ENCODE peak calls at places on chromosomes 2 and 18, in four cellular contexts. One of them, this sample, is unnamed.

GRCh38 chr18:26386002-26386401 is 159.8 kb downstream of the TAF4B start:
- DNase-seq in transverse colon: no peak
- DNase-seq in Panc1: no peak
- DNase-seq in AG04449: no peak
- DNase-seq in this sample: peak; percentile 19

GRCh38 chr2:19099181-19099580 is 259.2 kb downstream of the OSR1 start:
- DNase-seq in transverse colon: no peak
- DNase-seq in Panc1: no peak
- DNase-seq in AG04449: no peak
- DNase-seq in this sample: no peak

GRCh38 chr2:233801357-233802131 is 23.4 kb downstream of the MROH2A start:
- DNase-seq in transverse colon: no peak
- DNase-seq in AG04449: no peak
- DNase-seq in Panc1: no peak
- DNase-seq in this sample: no peak

GRCh38 chr2:55012648-55013484 is 37.4 kb downstream of the RTN4 start:
- DNase-seq in AG04449: no peak
- DNase-seq in transverse colon: no peak
- DNase-seq in Panc1: no peak
- DNase-seq in this sample: no peak

GRCh38 chr2:149413487-149413886 is 83.1 kb downstream of the LYPD6 start:
- DNase-seq in transverse colon: no peak
- DNase-seq in AG04449: no peak
- DNase-seq in Panc1: no peak
- DNase-seq in this sample: no peak

GRCh38 chr2:54240515-54241219 is 15.4 kb downstream of the TSPYL6 start:
- DNase-seq in Panc1: no peak
- DNase-seq in transverse colon: no peak
- DNase-seq in AG04449: no peak
- DNase-seq in this sample: no peak

GRCh38 chr2:170500770-170501169 is 214.4 kb upstream of the SP5 start:
- DNase-seq in Panc1: no peak
- DNase-seq in AG04449: no peak
- DNase-seq in transverse colon: no peak
- DNase-seq in this sample: no peak

GRCh38 chr18:13241893-13242175 is 23.3 kb downstream of the LDLRAD4 start:
- DNase-seq in transverse colon: no peak
- DNase-seq in Panc1: no peak
- DNase-seq in AG04449: no peak
- DNase-seq in this sample: no peak

GRCh38 chr2:67867735-67868134 is 195.1 kb downstream of the C1D start:
- DNase-seq in Panc1: no peak
- DNase-seq in transverse colon: no peak
- DNase-seq in AG04449: no peak
- DNase-seq in this sample: no peak

GRCh38 chr2:8196311-8196710 is 485.5 kb upstream of the ID2 start:
- DNase-seq in transverse colon: no peak
- DNase-seq in Panc1: no peak
- DNase-seq in AG04449: no peak
- DNase-seq in this sample: no peak

GRCh38 chr2:190186238-190186637 is 123.7 kb upstream of the MSTN start:
- DNase-seq in AG04449: no peak
- DNase-seq in Panc1: no peak
- DNase-seq in transverse colon: no peak
- DNase-seq in this sample: no peak

GRCh38 chr18:48136051-48136543 is 205.6 kb upstream of the SMAD2 start:
- DNase-seq in transverse colon: peak; percentile 53
- DNase-seq in AG04449: no peak
- DNase-seq in Panc1: no peak
- DNase-seq in this sample: no peak

GRCh38 chr2:47223980-47224379 is 68.9 kb upstream of the STPG4 start:
- DNase-seq in Panc1: no peak
- DNase-seq in AG04449: no peak
- DNase-seq in transverse colon: no peak
- DNase-seq in this sample: no peak

GRCh38 chr2:31433541-31433940 is 19.0 kb upstream of the XDH start:
- DNase-seq in Panc1: no peak
- DNase-seq in transverse colon: no peak
- DNase-seq in AG04449: no peak
- DNase-seq in this sample: no peak

GRCh38 chr18:14944838-14945237 is 196.9 kb downstream of the ANKRD30B start:
- DNase-seq in AG04449: no peak
- DNase-seq in Panc1: no peak
- DNase-seq in transverse colon: no peak
- DNase-seq in this sample: no peak

GRCh38 chr2:196131949-196132925 is 39.1 kb downstream of the STK17B start:
- DNase-seq in AG04449: no peak
- DNase-seq in Panc1: no peak
- DNase-seq in transverse colon: no peak
- DNase-seq in this sample: no peak

GRCh38 chr2:239138610-239139009 is 262.2 kb downstream of the HDAC4 start:
- DNase-seq in transverse colon: no peak
- DNase-seq in Panc1: no peak
- DNase-seq in AG04449: no peak
- DNase-seq in this sample: no peak

GRCh38 chr2:47061989-47062678 is 93.0 kb downstream of the STPG4 start:
- DNase-seq in AG04449: no peak
- DNase-seq in transverse colon: no peak
- DNase-seq in Panc1: no peak
- DNase-seq in this sample: no peak

GRCh38 chr2:61176755-61177726 is 15.1 kb downstream of the C2orf74 start:
- DNase-seq in transverse colon: peak; percentile 96
- DNase-seq in Panc1: peak; percentile 58
- DNase-seq in AG04449: no peak
- DNase-seq in this sample: peak; percentile 47

GRCh38 chr2:232418466-232419244 is 12.0 kb downstream of the ALPG start:
- DNase-seq in Panc1: no peak
- DNase-seq in AG04449: no peak
- DNase-seq in transverse colon: peak; percentile 26
- DNase-seq in this sample: no peak

GRCh38 chr2:96109931-96110511 is 6.3 kb downstream of the ADRA2B start:
- DNase-seq in transverse colon: no peak
- DNase-seq in Panc1: no peak
- DNase-seq in AG04449: no peak
- DNase-seq in this sample: no peak

GRCh38 chr2:219245148-219245898 is at the start of the genes GLB1L and STK16:
- DNase-seq in transverse colon: peak; percentile 96
- DNase-seq in Panc1: peak; percentile 62
- DNase-seq in AG04449: peak; percentile 57
- DNase-seq in this sample: no peak

GRCh38 chr2:238970553-238971081 is 122.7 kb downstream of the TWIST2 start:
- DNase-seq in Panc1: no peak
- DNase-seq in transverse colon: peak; percentile 51
- DNase-seq in AG04449: no peak
- DNase-seq in this sample: no peak

GRCh38 chr2:26606847-26607190 is 34.3 kb downstream of the CIB4 start:
- DNase-seq in Panc1: no peak
- DNase-seq in transverse colon: no peak
- DNase-seq in AG04449: no peak
- DNase-seq in this sample: no peak

GRCh38 chr18:11998182-11998581 is 16.9 kb downstream of the IMPA2 start:
- DNase-seq in AG04449: no peak
- DNase-seq in transverse colon: no peak
- DNase-seq in Panc1: no peak
- DNase-seq in this sample: no peak

GRCh38 chr2:20542761-20543578 is 96.1 kb downstream of the RHOB start:
- DNase-seq in Panc1: no peak
- DNase-seq in AG04449: no peak
- DNase-seq in transverse colon: no peak
- DNase-seq in this sample: no peak

GRCh38 chr2:10329880-10330699 is 27.4 kb downstream of the HPCAL1 start:
- DNase-seq in AG04449: no peak
- DNase-seq in transverse colon: no peak
- DNase-seq in Panc1: no peak
- DNase-seq in this sample: peak; percentile 28

GRCh38 chr18:79528846-79529245 is 133.1 kb downstream of the NFATC1 start:
- DNase-seq in Panc1: peak; percentile 75
- DNase-seq in transverse colon: peak; percentile 64
- DNase-seq in AG04449: no peak
- DNase-seq in this sample: peak; percentile 5

GRCh38 chr2:237467447-237468179 is 19.4 kb upstream of the MLPH start:
- DNase-seq in transverse colon: no peak
- DNase-seq in Panc1: no peak
- DNase-seq in AG04449: no peak
- DNase-seq in this sample: no peak

GRCh38 chr2:7118606-7119503 is 201.6 kb downstream of the RNF144A start:
- DNase-seq in AG04449: no peak
- DNase-seq in transverse colon: no peak
- DNase-seq in Panc1: no peak
- DNase-seq in this sample: no peak

GRCh38 chr2:223086360-223086981 is 34.5 kb downstream of the KCNE4 start:
- DNase-seq in AG04449: no peak
- DNase-seq in transverse colon: no peak
- DNase-seq in Panc1: no peak
- DNase-seq in this sample: no peak

GRCh38 chr2:130355181-130355577 is 677 bp upstream of the PTPN18 start:
- DNase-seq in AG04449: no peak
- DNase-seq in transverse colon: peak; percentile 37
- DNase-seq in Panc1: no peak
- DNase-seq in this sample: no peak

GRCh38 chr2:137508739-137509384 is 455.4 kb upstream of the HNMT start:
- DNase-seq in transverse colon: no peak
- DNase-seq in AG04449: no peak
- DNase-seq in Panc1: no peak
- DNase-seq in this sample: no peak

GRCh38 chr2:186164325-186164724 is 321.7 kb upstream of the ZC3H15 start:
- DNase-seq in Panc1: no peak
- DNase-seq in transverse colon: no peak
- DNase-seq in AG04449: no peak
- DNase-seq in this sample: no peak

GRCh38 chr2:20182241-20182931 is 42.5 kb downstream of the SDC1 start:
- DNase-seq in transverse colon: peak; percentile 51
- DNase-seq in AG04449: no peak
- DNase-seq in Panc1: peak; percentile 42
- DNase-seq in this sample: no peak

GRCh38 chr18:9872823-9873222 is 12.9 kb upstream of the TXNDC2 start:
- DNase-seq in Panc1: no peak
- DNase-seq in transverse colon: no peak
- DNase-seq in AG04449: no peak
- DNase-seq in this sample: no peak

GRCh38 chr18:13381907-13382682 is 163.5 kb downstream of the LDLRAD4 start:
- DNase-seq in AG04449: no peak
- DNase-seq in transverse colon: peak; percentile 66
- DNase-seq in Panc1: no peak
- DNase-seq in this sample: peak; percentile 36

GRCh38 chr2:33225350-33225749 is 251.1 kb upstream of the RASGRP3 start:
- DNase-seq in Panc1: no peak
- DNase-seq in transverse colon: no peak
- DNase-seq in AG04449: no peak
- DNase-seq in this sample: no peak

GRCh38 chr2:88416016-88416663 is 36.4 kb downstream of the FOXI3 start:
- DNase-seq in AG04449: no peak
- DNase-seq in Panc1: no peak
- DNase-seq in transverse colon: no peak
- DNase-seq in this sample: no peak
- H3K4me3 ChIP-seq in AG04449: no peak overlapping the region
- H3K4me3 ChIP-seq in Panc1: no peak overlapping the region
- H3K4me3 ChIP-seq in transverse colon: no peak overlapping the region
- H3K4me3 ChIP-seq in this sample: no peak overlapping the region

DNA sequence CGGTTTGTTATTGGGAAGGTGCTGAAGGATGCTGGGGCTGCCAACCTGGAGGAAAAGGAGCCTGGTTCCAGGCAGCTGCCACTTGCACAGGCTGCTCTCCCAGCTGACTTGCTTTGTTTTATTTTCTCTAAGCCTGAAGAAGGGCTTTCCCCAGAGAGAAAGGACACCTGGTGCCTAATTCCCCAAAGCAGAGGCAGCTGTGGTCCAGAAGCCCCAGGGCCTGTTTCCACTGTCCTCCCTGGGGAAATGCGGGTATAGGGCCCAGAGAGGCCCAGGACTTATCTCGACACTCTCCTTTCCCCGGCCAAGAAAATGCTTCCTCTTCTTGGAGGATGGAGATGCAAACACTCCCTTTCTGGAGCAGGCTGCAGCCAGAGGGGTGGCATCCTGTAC is 30.1 kb downstream of the INO80C start:
- DNase-seq in transverse colon: no peak
- DNase-seq in Panc1: no peak
- DNase-seq in AG04449: no peak
- DNase-seq in this sample: no peak
- TF ChIP-seq CTCF in transverse colon: no peak
- TF ChIP-seq CTCF in Panc1: no peak
- TF ChIP-seq CTCF in AG04449: no peak
- TF ChIP-seq CTCF in this sample: no peak

GRCh38 chr2:25517701-25518100 is 155.7 kb downstream of the DTNB start:
- DNase-seq in Panc1: no peak
- DNase-seq in AG04449: no peak
- DNase-seq in transverse colon: no peak
- DNase-seq in this sample: no peak

GRCh38 chr2:25523060-25523459 is 150.3 kb downstream of the DTNB start:
- DNase-seq in Panc1: no peak
- DNase-seq in transverse colon: no peak
- DNase-seq in AG04449: no peak
- DNase-seq in this sample: no peak

GRCh38 chr2:25524507-25524906 is 148.9 kb downstream of the DTNB start:
- DNase-seq in transverse colon: no peak
- DNase-seq in AG04449: no peak
- DNase-seq in Panc1: no peak
- DNase-seq in this sample: no peak

GRCh38 chr2:25521126-25521525 is 152.3 kb downstream of the DTNB start:
- DNase-seq in transverse colon: no peak
- DNase-seq in Panc1: no peak
- DNase-seq in AG04449: no peak
- DNase-seq in this sample: peak; percentile 14

GRCh38 chr2:25521665-25522387 is 151.6 kb downstream of the DTNB start:
- DNase-seq in transverse colon: no peak
- DNase-seq in AG04449: peak; percentile 34
- DNase-seq in Panc1: peak; percentile 35
- DNase-seq in this sample: peak; percentile 50
- H3K4me3 ChIP-seq in transverse colon: peak overlapping the region; percentile 34
- H3K4me3 ChIP-seq in AG04449: peak overlapping the region; percentile 2
- H3K4me3 ChIP-seq in Panc1: no peak overlapping the region
- H3K4me3 ChIP-seq in this sample: peak overlapping the region; percentile 12

GRCh38 chr2:122799391-122799790 is 1043.9 kb downstream of the TSN start:
- DNase-seq in Panc1: no peak
- DNase-seq in transverse colon: no peak
- DNase-seq in AG04449: no peak
- DNase-seq in this sample: no peak

GRCh38 chr2:122795763-122796162 is 1040.3 kb downstream of the TSN start:
- DNase-seq in Panc1: no peak
- DNase-seq in AG04449: no peak
- DNase-seq in transverse colon: no peak
- DNase-seq in this sample: no peak

DNA sequence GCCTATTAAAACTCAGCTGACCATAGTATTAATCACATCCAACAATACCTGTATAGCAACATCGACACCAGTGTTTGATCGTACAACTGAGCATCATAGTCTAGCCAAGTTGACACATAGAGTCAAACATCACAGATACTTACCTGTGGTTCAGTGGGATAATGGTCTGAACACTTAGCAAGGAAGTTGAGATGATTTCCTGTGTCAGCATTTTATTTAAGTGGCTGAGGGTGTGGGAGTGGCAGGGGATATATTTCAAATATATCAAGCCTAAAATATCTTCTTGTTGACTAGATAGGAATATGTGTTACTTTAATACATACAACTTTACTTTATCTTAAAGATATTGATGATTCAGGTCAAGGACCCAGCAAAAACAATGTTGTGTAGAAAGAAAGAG is 1038.6 kb downstream of the TSN start:
- DNase-seq in Panc1: no peak
- DNase-seq in transverse colon: no peak
- DNase-seq in AG04449: no peak
- DNase-seq in this sample: no peak
- TF ChIP-seq CTCF in Panc1: no peak
- TF ChIP-seq CTCF in transverse colon: no peak
- TF ChIP-seq CTCF in AG04449: no peak
- TF ChIP-seq CTCF in this sample: no peak